ENCODE peak calls at places on chromosomes 5 and 9, in five cellular contexts. D is cardiac fibroblast, G is AG09309, Z is GM13976, F is H9. I is an unnamed sample.

GRCh38 chr9:117074337-117074662 is 340.6 kb downstream of the ASTN2 start:
- DNase-seq in G (no peak), F (no peak), D (no peak), Z (no peak), I (no peak)

GRCh38 chr5:17180957-17181723 is 36.3 kb upstream of the BASP1 start:
- DNase-seq in D (peak), Z (no peak), G (peak), F (no peak), I (no peak)

GRCh38 chr9:114270120-114270975 is 52.5 kb upstream of the ORM1 start:
- DNase-seq in F (no peak), D (no peak), Z (no peak), G (no peak), I (no peak)

GRCh38 chr9:130302785-130303612 is 37.4 kb downstream of the HMCN2 start:
- DNase-seq in Z (no peak), D (no peak), G (no peak), F (no peak), I (no peak)

GRCh38 chr5:96340357-96340756 is 92.7 kb downstream of the PCSK1 start:
- DNase-seq in G (no peak), Z (no peak), D (peak), F (no peak), I (no peak)

GRCh38 chr9:137435980-137436760 is 5.0 kb downstream of the ENTPD8 start:
- DNase-seq in D (peak), F (no peak), G (peak), Z (no peak), I (peak)

GRCh38 chr5:132094393-132095076 is 20.9 kb downstream of the CSF2 start:
- DNase-seq in G (peak), Z (no peak), D (peak), F (peak), I (peak)

GRCh38 chr9:109681301-109681700 is 98.7 kb upstream of the PALM2AKAP2 start:
- DNase-seq in Z (no peak), D (no peak), F (no peak), G (no peak), I (no peak)

GRCh38 chr5:135834639-135835529 is at the start of gene SLC25A48:
- DNase-seq in D (no peak), Z (peak), F (peak), G (no peak), I (no peak)

GRCh38 chr5:72108200-72109050 is 1.1 kb downstream of the MAP1B start:
- DNase-seq in G (no peak), D (peak), Z (peak), F (peak), I (no peak)

GRCh38 chr5:111774525-111774924 is 17.5 kb upstream of the NREP start:
- DNase-seq in Z (no peak), F (peak), D (peak), G (no peak), I (peak)

GRCh38 chr5:57082441-57083067 is 91.3 kb upstream of the GPBP1 start:
- DNase-seq in F (no peak), Z (no peak), D (peak), G (no peak), I (peak)

DNA sequence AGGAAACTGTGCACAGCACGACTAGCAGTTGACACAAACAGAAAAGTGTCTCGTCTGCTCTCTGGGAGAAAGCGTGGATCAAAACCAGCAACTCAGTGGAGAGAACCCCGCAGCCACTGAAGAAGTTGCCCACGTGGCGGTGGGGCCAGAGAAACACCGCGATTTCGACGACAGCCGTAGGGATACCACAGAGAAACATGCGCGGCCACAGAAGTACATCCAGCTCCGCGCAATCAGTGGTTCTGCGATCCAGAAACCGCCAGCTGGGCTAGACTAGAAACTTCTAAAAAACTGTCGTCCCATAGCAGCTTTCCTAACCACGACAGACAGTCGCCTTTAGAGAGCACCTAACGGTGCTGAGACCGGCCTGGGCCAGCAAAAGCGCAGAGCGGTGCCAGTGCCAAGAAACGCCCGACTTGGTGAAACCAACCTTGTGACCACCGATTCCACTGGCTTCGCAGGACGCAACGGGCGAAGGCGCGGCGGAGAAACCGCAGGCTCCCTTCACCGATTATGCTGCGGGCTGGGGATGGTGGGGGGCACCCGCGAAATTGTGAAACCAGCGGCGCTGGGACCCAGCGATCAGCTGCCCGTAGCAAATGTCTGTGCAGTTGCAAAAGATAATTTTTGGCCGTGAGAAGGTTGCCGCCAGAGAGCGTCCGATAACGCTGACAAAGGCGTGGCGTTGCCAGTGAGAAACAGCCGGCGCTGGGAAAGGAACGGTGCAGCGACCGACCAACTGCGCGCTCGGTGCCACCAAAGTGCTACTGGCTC is 2.7 kb upstream of the ANXA2R start:
- DNase-seq in G (no peak), F (peak), Z (peak), D (peak), I (no peak)
- TF ChIP-seq CTCF in G (no peak), F (peak), Z (peak), D (no peak), I (peak)

DNA sequence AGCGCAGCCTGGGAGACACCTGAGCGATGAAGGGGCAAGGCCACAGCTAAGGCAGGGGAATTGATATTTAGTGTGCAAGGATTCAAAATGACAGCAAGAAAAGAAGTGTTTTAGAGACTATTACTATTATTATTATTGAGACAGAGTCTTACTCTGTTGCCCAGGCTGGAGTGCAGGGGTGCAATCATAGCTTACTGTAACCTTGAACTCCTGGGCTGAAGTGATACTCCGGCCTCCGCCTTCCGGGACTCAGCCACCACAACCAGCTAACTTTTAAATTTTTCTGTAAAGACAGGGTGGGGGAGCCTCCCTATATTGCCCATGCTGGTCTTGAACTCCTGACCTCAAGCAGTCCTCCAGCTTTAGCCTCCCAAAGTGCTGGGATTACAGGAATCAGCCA is 3.3 kb upstream of the GRHPR start:
- DNase-seq in G (no peak), Z (no peak), D (no peak), F (no peak), I (no peak)
- TF ChIP-seq CTCF in G (no peak), Z (no peak), D (no peak), F (no peak), I (no peak)

DNA sequence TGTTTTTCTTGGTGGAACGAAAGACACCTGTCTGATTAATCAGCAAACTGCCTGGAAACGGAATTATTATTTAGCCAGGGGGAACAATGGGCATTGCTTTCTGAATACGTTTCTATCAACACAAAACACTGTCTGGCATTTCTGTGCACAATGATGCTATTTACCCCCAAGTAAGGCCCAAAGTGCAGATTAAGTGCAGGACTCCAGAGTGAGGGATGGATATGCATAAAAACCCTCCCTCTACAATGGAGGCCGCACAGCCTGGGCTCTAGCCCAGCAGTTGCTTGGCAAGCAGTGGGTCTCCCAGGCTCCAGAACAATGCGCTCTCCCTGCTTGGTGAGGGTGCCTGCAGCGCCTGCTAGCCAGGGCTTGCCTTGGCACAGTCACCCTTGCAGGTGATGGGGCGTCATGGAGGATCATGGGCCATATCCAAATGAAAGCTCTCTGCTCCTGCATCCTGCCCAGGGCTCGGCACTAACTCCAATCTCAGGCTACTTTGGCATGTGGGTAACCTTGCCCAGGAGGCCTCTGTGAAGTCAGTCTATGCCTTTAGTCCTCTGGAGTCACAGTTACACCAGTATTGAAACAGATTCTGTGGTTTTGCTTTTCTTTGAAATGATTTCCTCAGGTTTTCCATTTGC is 11.5 kb upstream of the SPATA24 start:
- DNase-seq in D (no peak), G (no peak), F (no peak), Z (no peak), I (no peak)
- TF ChIP-seq CTCF in D (no peak), G (no peak), F (no peak), Z (no peak), I (no peak)

GRCh38 chr9:104899759-104900247 is 28.2 kb downstream of the ABCA1 start:
- DNase-seq in Z (no peak), F (no peak), G (no peak), D (no peak), I (no peak)

GRCh38 chr9:104903609-104904008 is 24.3 kb downstream of the ABCA1 start:
- DNase-seq in Z (no peak), F (no peak), G (no peak), D (peak), I (peak)

GRCh38 chr9:104900324-104900723 is 27.6 kb downstream of the ABCA1 start:
- DNase-seq in D (no peak), F (no peak), Z (no peak), G (no peak), I (no peak)

GRCh38 chr9:104905153-104905901 is 22.6 kb downstream of the ABCA1 start:
- DNase-seq in G (no peak), Z (no peak), D (peak), F (no peak), I (no peak)

DNA sequence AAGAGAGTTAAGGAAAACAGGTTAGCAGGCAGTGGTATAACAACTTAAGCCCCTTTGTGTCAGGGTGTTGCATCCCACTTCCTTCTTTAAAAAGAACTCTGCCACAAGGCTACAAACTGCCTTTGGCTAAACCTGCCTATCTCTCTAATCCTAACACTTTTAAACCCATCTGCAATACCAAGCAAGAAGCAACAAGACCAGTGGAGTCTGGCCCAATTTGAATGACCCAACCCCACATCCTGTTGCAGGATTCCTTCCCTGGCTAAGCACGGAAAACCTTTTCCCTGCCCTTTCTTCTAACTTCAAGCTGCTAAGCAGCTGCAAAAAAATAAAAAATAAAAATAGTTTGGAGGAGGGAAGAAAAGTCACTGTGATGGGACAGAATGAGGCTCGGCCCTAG is 27.1 kb downstream of the ABCA1 start:
- DNase-seq in Z (no peak), G (no peak), D (peak), F (no peak), I (no peak)
- TF ChIP-seq CTCF in Z (no peak), G (no peak), D (no peak), F (no peak), I (no peak)

GRCh38 chr5:159362190-159362589 is 31.9 kb upstream of the IL12B start:
- DNase-seq in F (no peak), Z (no peak), G (no peak), D (no peak), I (no peak)
- TF ChIP-seq CTCF in F (no peak), Z (no peak), G (no peak), D (no peak), I (no peak)

DNA sequence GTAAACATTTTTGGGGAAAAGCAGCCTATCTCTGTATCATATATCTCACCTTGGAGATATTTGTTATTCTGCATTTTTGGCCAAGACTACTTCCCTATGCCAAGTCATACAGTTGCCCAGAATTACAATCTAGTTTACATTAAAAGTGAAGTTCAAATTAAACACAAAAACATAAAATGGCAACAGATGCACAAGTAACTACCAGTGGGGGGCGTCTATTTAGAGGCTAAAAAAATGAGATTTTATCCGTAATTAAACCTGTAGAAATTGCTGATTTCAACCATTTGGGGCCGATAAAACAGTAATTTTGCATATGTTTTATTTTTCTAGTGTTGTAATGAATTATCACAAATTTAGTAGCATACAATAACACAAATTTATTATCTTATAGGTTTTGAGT is 787.1 kb upstream of the CHD1 start:
- DNase-seq in Z (no peak), G (no peak), D (no peak), F (no peak), I (no peak)
- TF ChIP-seq CTCF in Z (no peak), G (no peak), D (no peak), F (no peak), I (no peak)

GRCh38 chr5:172741206-172741582 is 29.8 kb downstream of the DUSP1 start:
- DNase-seq in Z (no peak), F (no peak), D (no peak), G (no peak), I (no peak)
- TF ChIP-seq CTCF in Z (no peak), F (no peak), D (no peak), G (no peak), I (no peak)

GRCh38 chr5:174044451-174044850 is 1.1 kb upstream of the NSG2 start:
- DNase-seq in G (no peak), D (no peak), F (no peak), Z (no peak), I (no peak)

GRCh38 chr5:174046558-174046957 is 1.1 kb downstream of the NSG2 start:
- DNase-seq in F (no peak), Z (no peak), G (no peak), D (no peak), I (no peak)

GRCh38 chr5:174047472-174047871 is 2.0 kb downstream of the NSG2 start:
- DNase-seq in Z (no peak), F (no peak), G (no peak), D (no peak), I (no peak)

GRCh38 chr5:174044855-174045254 is 651 bp upstream of the NSG2 start:
- DNase-seq in F (no peak), Z (no peak), G (no peak), D (no peak), I (no peak)

GRCh38 chr5:174045470-174046025 is at the start of gene NSG2:
- DNase-seq in F (peak), Z (peak), G (peak), D (peak), I (peak)
- TF ChIP-seq CTCF in F (peak), Z (peak), G (peak), D (peak), I (peak)

DNA sequence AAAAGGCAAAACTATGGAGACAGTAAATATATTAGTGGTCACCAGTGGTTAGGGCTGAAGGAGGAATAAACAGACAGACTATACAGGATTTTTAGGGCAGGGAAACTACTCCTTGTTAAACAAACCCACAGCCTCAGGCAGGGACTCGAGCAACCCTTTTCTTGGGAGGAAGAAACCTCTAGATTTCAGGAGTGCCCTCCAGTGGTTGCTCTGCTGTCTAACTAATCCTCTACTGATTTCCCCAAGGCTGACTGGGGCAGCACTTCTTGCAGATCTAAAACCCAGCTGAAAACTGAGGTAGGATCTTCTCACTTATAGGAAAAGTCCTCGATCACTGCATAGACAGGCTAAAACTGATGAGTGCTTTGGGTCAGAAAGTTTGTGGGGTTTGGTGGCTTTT is 176.8 kb downstream of the ISOC1 start:
- DNase-seq in G (no peak), Z (peak), F (peak), D (peak), I (no peak)
- TF ChIP-seq CTCF in G (no peak), Z (peak), F (peak), D (peak), I (no peak)